ENCODE peak calls at places on chromosomes 6 and 20, in eight cellular contexts. E is CD8-positive, alpha-beta T cell; B is WERI-Rb-1; T is fibroblast of pulmonary artery; H is left lung; A is ovary; X is pancreas; S is AG09309. U is an unnamed sample.

GRCh38 chr6:74834967-74835366 is 370.9 kb downstream of the COL12A1 start:
- DNase-seq in E (no peak), B (no peak), T (no peak), H (no peak), A (no peak), X (no peak), S (peak), U (no peak)

GRCh38 chr6:21873562-21873961 is 280.0 kb downstream of the SOX4 start:
- DNase-seq in E (no peak), B (no peak), T (peak), H (no peak), A (no peak), X (no peak), S (peak), U (no peak)

GRCh38 chr6:12608016-12608860 is 108.3 kb upstream of the PHACTR1 start:
- DNase-seq in E (no peak), B (no peak), T (peak), H (no peak), A (no peak), X (no peak), S (no peak), U (no peak)

GRCh38 chr20:48523191-48523757 is 304.5 kb downstream of the PREX1 start:
- DNase-seq in E (no peak), B (no peak), T (peak), H (no peak), A (no peak), X (no peak), S (peak), U (peak)

GRCh38 chr6:69631552-69632346 is 165.1 kb downstream of the LMBRD1 start:
- DNase-seq in E (no peak), B (no peak), T (no peak), H (no peak), A (no peak), X (no peak), S (no peak), U (no peak)

GRCh38 chr6:129790786-129791185 is 70.3 kb downstream of the TMEM244 start:
- DNase-seq in E (no peak), B (no peak), T (no peak), H (no peak), A (no peak), X (no peak), S (no peak), U (no peak)

GRCh38 chr6:51007237-51007636 is 188.6 kb downstream of the TFAP2B start:
- DNase-seq in E (no peak), B (no peak), T (no peak), H (no peak), A (no peak), X (no peak), S (no peak), U (no peak)

GRCh38 chr6:138991206-138991605 is 3.2 kb upstream of the REPS1 start:
- DNase-seq in E (no peak), B (no peak), T (no peak), H (no peak), A (no peak), X (no peak), S (no peak), U (no peak)

GRCh38 chr20:52242237-52243230 is 51.0 kb upstream of the ZFP64 start:
- DNase-seq in E (no peak), B (no peak), T (peak), H (no peak), A (no peak), X (no peak), S (no peak), U (no peak)

GRCh38 chr6:42259286-42259685 is 41.6 kb upstream of the MRPS10 start:
- DNase-seq in E (no peak), B (no peak), T (no peak), H (no peak), A (no peak), X (no peak), S (no peak), U (no peak)

GRCh38 chr6:73637404-73637803 is 16.4 kb downstream of the SLC17A5 start:
- DNase-seq in E (no peak), B (no peak), T (no peak), H (no peak), A (no peak), X (no peak), S (no peak), U (no peak)

GRCh38 chr6:73610444-73611275 is 43.1 kb downstream of the SLC17A5 start:
- DNase-seq in E (no peak), B (no peak), T (peak), H (no peak), A (no peak), X (no peak), S (peak), U (no peak)

GRCh38 chr20:24007073-24007595 is 18.6 kb upstream of the GGTLC1 start:
- DNase-seq in E (no peak), B (no peak), T (no peak), H (no peak), A (no peak), X (no peak), S (no peak), U (no peak)

GRCh38 chr20:40471261-40471629 is 217.8 kb downstream of the MAFB start:
- DNase-seq in E (no peak), B (peak), T (no peak), H (no peak), A (no peak), X (no peak), S (no peak), U (no peak)
- TF ChIP-seq CTCF in E (no peak), B (peak), T (no peak), H (no peak), A (no peak), X (no peak), S (no peak), U (no peak)

GRCh38 chr6:150905769-150906168 is 40.3 kb downstream of the MTHFD1L start:
- DNase-seq in E (no peak), B (no peak), T (no peak), H (no peak), A (no peak), X (no peak), S (no peak), U (no peak)
- H3K4me3 ChIP-seq in E (no peak), B (no peak), T (no peak), H (no peak), A (no peak), X (no peak), S (no peak), U (no peak)

DNA sequence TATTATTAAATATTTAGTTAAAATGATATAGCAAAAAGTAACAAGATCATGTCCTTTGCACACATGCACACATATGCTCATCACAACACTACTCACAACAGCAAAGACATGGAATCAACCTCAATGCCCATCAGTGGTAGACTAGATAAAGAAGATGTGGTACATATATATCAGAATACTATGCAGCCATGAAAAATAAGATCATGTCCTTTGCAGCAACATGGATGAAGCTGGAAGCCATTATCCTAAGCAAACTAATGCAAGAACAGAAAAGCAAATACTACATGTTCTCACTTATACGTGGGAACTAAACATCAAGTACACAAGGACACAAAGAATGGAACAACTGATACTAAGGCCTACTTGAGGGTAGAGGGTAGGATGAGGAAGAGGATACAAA is 14.3 kb downstream of the AK9 start:
- DNase-seq in E (no peak), B (no peak), T (no peak), H (no peak), A (no peak), X (no peak), S (no peak), U (no peak)
- TF ChIP-seq CTCF in E (no peak), B (no peak), T (no peak), H (no peak), A (no peak), X (no peak), S (no peak), U (no peak)

DNA sequence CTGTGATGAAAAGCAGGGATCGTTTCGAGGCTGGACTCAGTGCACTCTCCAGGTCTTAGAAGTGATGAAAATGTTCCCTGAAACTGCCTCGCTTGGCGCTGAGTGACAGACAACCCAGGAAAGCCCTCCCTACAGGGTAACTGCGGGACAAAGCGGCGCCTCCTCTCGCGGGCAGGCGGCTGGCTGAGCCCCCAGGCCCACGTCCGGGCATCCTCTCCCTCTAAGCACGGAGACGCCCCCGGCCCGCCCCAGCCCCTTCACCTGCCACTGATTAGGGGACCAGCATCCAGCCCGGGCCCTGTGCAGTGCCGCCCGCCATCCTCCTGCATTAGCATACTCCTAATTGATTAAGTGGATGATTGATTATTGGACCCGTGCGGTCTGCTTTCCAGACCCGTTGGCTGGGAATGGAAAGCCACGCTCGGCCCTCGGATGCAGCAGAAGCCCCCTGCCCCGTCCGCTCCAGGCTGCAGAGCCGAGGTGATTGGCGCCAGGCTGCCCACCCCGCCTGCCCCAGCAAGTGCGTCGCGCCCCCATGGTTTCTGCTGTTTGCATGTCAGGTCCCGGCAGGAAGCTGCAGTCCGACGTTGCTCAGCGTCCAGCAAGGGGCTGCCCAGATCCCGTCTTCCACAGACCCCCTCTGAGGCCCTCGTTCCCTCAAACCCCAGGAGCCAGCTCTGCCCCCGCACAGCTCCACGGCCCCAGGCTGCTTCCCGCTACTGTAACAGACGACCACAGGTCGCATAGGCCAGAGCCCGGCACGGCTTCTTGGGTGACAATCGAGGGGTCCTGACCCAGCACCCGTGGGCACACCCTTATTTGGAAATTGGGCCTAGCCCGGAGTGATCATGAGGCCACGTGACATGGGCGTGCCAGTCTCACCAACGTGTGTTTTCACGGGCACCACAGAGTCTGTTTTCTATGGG is 131.6 kb downstream of the DLL1 start:
- DNase-seq in E (no peak), B (no peak), T (no peak), H (peak), A (no peak), X (no peak), S (no peak), U (no peak)
- H3K4me3 ChIP-seq in E (no peak), B (no peak), T (no peak), H (no peak), A (no peak), X (no peak), S (no peak), U (no peak)

GRCh38 chr6:17032595-17033591 is 69.0 kb upstream of the STMND1 start:
- DNase-seq in E (no peak), B (no peak), T (peak), H (no peak), A (peak), X (peak), S (peak), U (peak)
- TF ChIP-seq CTCF in E (no peak), B (no peak), T (no peak), H (no peak), A (no peak), X (no peak), S (no peak), U (no peak)

GRCh38 chr20:1810572-1810925 is 84.7 kb upstream of the SIRPA start:
- DNase-seq in E (no peak), B (no peak), T (no peak), H (no peak), A (no peak), X (no peak), S (no peak), U (no peak)

GRCh38 chr20:1809611-1810510 is 85.3 kb upstream of the SIRPA start:
- DNase-seq in E (no peak), B (no peak), T (peak), H (no peak), A (no peak), X (no peak), S (no peak), U (no peak)

GRCh38 chr20:1807394-1807793 is 87.8 kb upstream of the SIRPA start:
- DNase-seq in E (no peak), B (no peak), T (no peak), H (no peak), A (no peak), X (no peak), S (no peak), U (no peak)

GRCh38 chr20:1808101-1808500 is 87.1 kb upstream of the SIRPA start:
- DNase-seq in E (no peak), B (no peak), T (no peak), H (no peak), A (no peak), X (no peak), S (no peak), U (no peak)

DNA sequence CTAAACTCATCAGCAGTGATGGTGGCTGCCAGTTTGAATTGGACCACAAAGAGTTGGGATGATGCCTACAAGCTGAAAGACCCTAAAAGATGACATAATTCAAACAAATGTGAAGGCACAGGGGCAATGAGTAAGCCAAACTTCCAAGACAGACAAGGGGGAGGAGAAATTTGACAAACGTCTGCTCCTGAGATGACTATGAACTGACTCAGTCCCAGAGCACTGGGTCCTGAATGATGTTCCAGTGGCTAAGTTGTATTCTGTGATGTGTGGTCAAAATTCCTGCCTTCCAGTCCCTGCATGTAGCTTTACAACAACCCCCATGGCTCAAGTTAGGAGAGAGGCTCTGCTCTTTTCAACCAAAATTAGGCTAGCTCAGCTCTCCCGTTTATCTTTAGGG is 86.1 kb upstream of the SIRPA start:
- DNase-seq in E (no peak), B (no peak), T (peak), H (no peak), A (no peak), X (no peak), S (no peak), U (no peak)
- H3K4me3 ChIP-seq in E (no peak), B (no peak), T (no peak), H (no peak), A (no peak), X (no peak), S (no peak), U (no peak)

DNA sequence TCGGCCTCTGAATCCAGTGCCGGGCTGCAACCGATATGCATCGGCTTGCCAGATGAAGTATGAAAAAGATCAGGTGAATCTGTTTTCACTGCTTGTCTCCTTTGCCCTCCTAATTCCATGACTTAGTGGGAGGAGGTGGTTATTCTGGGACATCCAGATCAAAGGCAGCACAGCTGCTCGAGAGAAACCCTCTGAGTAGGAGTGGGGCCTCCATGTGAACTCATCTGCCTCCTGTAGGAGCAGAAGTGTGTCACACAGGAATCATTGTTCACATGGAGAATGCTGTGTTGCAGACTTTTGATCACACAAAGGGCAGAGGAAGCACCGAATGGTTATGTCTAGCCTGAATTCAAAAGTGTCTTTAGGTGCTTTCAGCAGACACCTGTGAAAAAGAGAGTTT is 73.1 kb upstream of the SLC22A1 start:
- DNase-seq in E (no peak), B (no peak), T (no peak), H (no peak), A (no peak), X (no peak), S (no peak), U (no peak)
- TF ChIP-seq CTCF in E (no peak), B (no peak), T (no peak), H (no peak), A (no peak), X (no peak), S (no peak), U (no peak)

DNA sequence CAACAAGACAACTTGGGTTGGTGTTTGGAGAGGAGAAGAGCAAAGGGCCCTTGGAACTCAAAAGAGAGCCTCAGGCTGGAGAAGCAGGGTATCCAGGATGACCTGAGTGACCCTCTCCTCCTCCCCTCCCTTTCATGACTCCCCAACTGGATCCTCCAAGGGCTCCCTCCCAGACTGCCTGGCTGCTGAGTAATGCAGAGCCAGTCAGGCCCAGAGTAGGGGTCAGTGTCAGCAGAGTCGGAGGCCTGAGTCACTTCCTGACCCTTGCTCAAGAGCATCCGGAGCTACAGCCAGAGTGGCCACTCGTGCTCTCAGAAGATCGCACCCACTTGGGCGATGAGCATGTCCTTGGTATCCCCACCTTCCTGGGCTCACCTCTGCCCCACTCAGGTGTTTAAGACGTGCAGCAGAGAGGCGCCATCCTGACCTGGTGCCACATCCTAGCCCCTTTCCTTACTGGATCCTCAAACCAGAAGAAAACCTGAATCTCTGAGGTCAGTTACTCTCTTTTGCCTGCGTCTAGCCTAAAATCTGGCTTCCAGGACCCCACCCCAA is 2.8 kb upstream of the MAPK13 start:
- DNase-seq in E (no peak), B (peak), T (peak), H (peak), A (no peak), X (no peak), S (peak), U (no peak)
- H3K4me3 ChIP-seq in E (no peak), B (no peak), T (no peak), H (no peak), A (no peak), X (no peak), S (no peak), U (no peak)